ENCODE peak calls at places on chromosomes 11 and 22, in nine cellular contexts. Y, Q, U, H, N, X, T, A and J are unnamed samples.

GRCh38 chr22:46355996-46356471 is 20.5 kb downstream of the TRMU start:
- DNase-seq in N (no peak), A (no peak), U (no peak), X (no peak), T (no peak), H (no peak), Q (no peak), Y (no peak), J (no peak)

GRCh38 chr11:128881221-128881620 is 9.9 kb upstream of the KCNJ5 start:
- DNase-seq in Q (no peak), A (no peak), X (no peak), H (no peak), Y (no peak), T (no peak), U (no peak), N (no peak), J (no peak)

GRCh38 chr11:57641011-57641410 is 8.7 kb downstream of the YPEL4 start:
- DNase-seq in U (no peak), Y (no peak), H (peak), T (no peak), N (no peak), Q (no peak), X (no peak), A (no peak), J (no peak)

GRCh38 chr22:22098457-22099193 is 116.0 kb upstream of the TOP3B start:
- DNase-seq in X (no peak), H (no peak), A (no peak), Y (no peak), U (no peak), N (peak), Q (no peak), T (peak), J (no peak)

GRCh38 chr11:8192016-8192895 is 23.4 kb upstream of the RIC3 start:
- DNase-seq in T (peak), H (peak), X (peak), N (no peak), A (peak), Y (peak), U (peak), Q (peak), J (peak)

GRCh38 chr11:121257976-121258375 is 34.6 kb upstream of the SC5D start:
- DNase-seq in A (no peak), N (no peak), U (no peak), T (no peak), H (no peak), X (no peak), Q (no peak), Y (no peak), J (no peak)

GRCh38 chr11:71580057-71581003 is 2.3 kb downstream of the KRTAP5-11 start:
- DNase-seq in A (peak), H (peak), U (peak), X (no peak), N (no peak), Q (peak), T (peak), Y (peak), J (peak)

GRCh38 chr11:1371377-1371776 is 18.4 kb upstream of the BRSK2 start:
- DNase-seq in H (no peak), N (no peak), Y (no peak), U (no peak), T (no peak), A (no peak), Q (no peak), X (no peak), J (no peak)

GRCh38 chr11:75779960-75780359 is 11.4 kb downstream of the DGAT2 start:
- DNase-seq in A (no peak), U (no peak), H (no peak), Y (no peak), Q (no peak), N (no peak), X (no peak), T (no peak), J (no peak)

GRCh38 chr11:95736268-95737208 is 53.0 kb downstream of the FAM76B start:
- DNase-seq in U (no peak), Y (no peak), N (no peak), Q (no peak), A (no peak), X (no peak), H (peak), T (no peak), J (no peak)